ENCODE peak calls at places on chromosomes 1 and 21, in eight cellular contexts. One of them, this sample, is unnamed.

GRCh38 chr21:34640858-34641257 is 25.9 kb upstream of the RCAN1 start:
- DNase-seq in A549: peak
- DNase-seq in CD8-positive, alpha-beta memory T cell: no peak
- DNase-seq in Panc1: no peak
- DNase-seq in pancreas: no peak
- DNase-seq in adrenal gland: no peak
- DNase-seq in kidney epithelial cell: peak
- DNase-seq in upper lobe of right lung: no peak
- DNase-seq in this sample: no peak

GRCh38 chr21:14591882-14592281 is 45.8 kb upstream of the SAMSN1 start:
- DNase-seq in A549: no peak
- DNase-seq in CD8-positive, alpha-beta memory T cell: no peak
- DNase-seq in Panc1: no peak
- DNase-seq in pancreas: no peak
- DNase-seq in adrenal gland: peak
- DNase-seq in kidney epithelial cell: peak
- DNase-seq in upper lobe of right lung: no peak
- DNase-seq in this sample: peak

GRCh38 chr1:106249365-106249764 is 807.1 kb upstream of the PRMT6 start:
- DNase-seq in A549: no peak
- DNase-seq in CD8-positive, alpha-beta memory T cell: no peak
- DNase-seq in Panc1: no peak
- DNase-seq in pancreas: no peak
- DNase-seq in adrenal gland: no peak
- DNase-seq in kidney epithelial cell: no peak
- DNase-seq in upper lobe of right lung: no peak
- DNase-seq in this sample: no peak

GRCh38 chr1:13517193-13517812 is 3.5 kb upstream of the LRRC38 start:
- DNase-seq in A549: peak
- DNase-seq in CD8-positive, alpha-beta memory T cell: no peak
- DNase-seq in Panc1: no peak
- DNase-seq in pancreas: no peak
- DNase-seq in adrenal gland: no peak
- DNase-seq in kidney epithelial cell: no peak
- DNase-seq in upper lobe of right lung: no peak
- DNase-seq in this sample: no peak

GRCh38 chr1:8382051-8382505 is 64.2 kb downstream of the SLC45A1 start:
- DNase-seq in A549: no peak
- DNase-seq in CD8-positive, alpha-beta memory T cell: no peak
- DNase-seq in Panc1: no peak
- DNase-seq in pancreas: no peak
- DNase-seq in adrenal gland: no peak
- DNase-seq in kidney epithelial cell: peak
- DNase-seq in upper lobe of right lung: no peak
- DNase-seq in this sample: peak

GRCh38 chr1:171850951-171851350 is 9.7 kb downstream of the DNM3 start:
- DNase-seq in A549: peak
- DNase-seq in CD8-positive, alpha-beta memory T cell: no peak
- DNase-seq in Panc1: no peak
- DNase-seq in pancreas: no peak
- DNase-seq in adrenal gland: no peak
- DNase-seq in kidney epithelial cell: no peak
- DNase-seq in upper lobe of right lung: no peak
- DNase-seq in this sample: peak

GRCh38 chr1:210565316-210565715 is 236.6 kb downstream of the HHAT start:
- DNase-seq in A549: no peak
- DNase-seq in CD8-positive, alpha-beta memory T cell: no peak
- DNase-seq in Panc1: no peak
- DNase-seq in pancreas: no peak
- DNase-seq in adrenal gland: no peak
- DNase-seq in kidney epithelial cell: no peak
- DNase-seq in upper lobe of right lung: no peak
- DNase-seq in this sample: no peak

GRCh38 chr1:161763522-161764098 is 2.5 kb upstream of the ATF6 start:
- DNase-seq in A549: peak
- DNase-seq in CD8-positive, alpha-beta memory T cell: no peak
- DNase-seq in Panc1: peak
- DNase-seq in pancreas: no peak
- DNase-seq in adrenal gland: no peak
- DNase-seq in kidney epithelial cell: no peak
- DNase-seq in upper lobe of right lung: no peak
- DNase-seq in this sample: no peak

GRCh38 chr1:6991271-6991670 is 206.0 kb downstream of the CAMTA1 start:
- DNase-seq in A549: peak
- DNase-seq in CD8-positive, alpha-beta memory T cell: no peak
- DNase-seq in Panc1: peak
- DNase-seq in pancreas: no peak
- DNase-seq in adrenal gland: no peak
- DNase-seq in kidney epithelial cell: peak
- DNase-seq in upper lobe of right lung: no peak
- DNase-seq in this sample: peak

GRCh38 chr1:219503549-219503948 is 109.4 kb downstream of the ZC3H11B start:
- DNase-seq in A549: no peak
- DNase-seq in CD8-positive, alpha-beta memory T cell: no peak
- DNase-seq in Panc1: no peak
- DNase-seq in pancreas: no peak
- DNase-seq in adrenal gland: no peak
- DNase-seq in kidney epithelial cell: no peak
- DNase-seq in upper lobe of right lung: no peak
- DNase-seq in this sample: no peak

GRCh38 chr1:28200234-28200873 is 23.9 kb upstream of the PTAFR start:
- DNase-seq in A549: no peak
- DNase-seq in CD8-positive, alpha-beta memory T cell: no peak
- DNase-seq in Panc1: no peak
- DNase-seq in pancreas: no peak
- DNase-seq in adrenal gland: no peak
- DNase-seq in kidney epithelial cell: no peak
- DNase-seq in upper lobe of right lung: no peak
- DNase-seq in this sample: no peak
- H3K4me3 ChIP-seq in A549: no peak
- H3K4me3 ChIP-seq in CD8-positive, alpha-beta memory T cell: no peak
- H3K4me3 ChIP-seq in Panc1: no peak
- H3K4me3 ChIP-seq in pancreas: no peak
- H3K4me3 ChIP-seq in adrenal gland: no peak
- H3K4me3 ChIP-seq in kidney epithelial cell: no peak
- H3K4me3 ChIP-seq in upper lobe of right lung: no peak
- H3K4me3 ChIP-seq in this sample: no peak

GRCh38 chr1:86965012-86965826 is 50.8 kb downstream of the HS2ST1 start:
- DNase-seq in A549: peak
- DNase-seq in CD8-positive, alpha-beta memory T cell: no peak
- DNase-seq in Panc1: peak
- DNase-seq in pancreas: no peak
- DNase-seq in adrenal gland: peak
- DNase-seq in kidney epithelial cell: no peak
- DNase-seq in upper lobe of right lung: no peak
- DNase-seq in this sample: no peak
- H3K4me3 ChIP-seq in A549: no peak
- H3K4me3 ChIP-seq in CD8-positive, alpha-beta memory T cell: no peak
- H3K4me3 ChIP-seq in Panc1: no peak
- H3K4me3 ChIP-seq in pancreas: no peak
- H3K4me3 ChIP-seq in adrenal gland: no peak
- H3K4me3 ChIP-seq in kidney epithelial cell: no peak
- H3K4me3 ChIP-seq in upper lobe of right lung: no peak
- H3K4me3 ChIP-seq in this sample: no peak

DNA sequence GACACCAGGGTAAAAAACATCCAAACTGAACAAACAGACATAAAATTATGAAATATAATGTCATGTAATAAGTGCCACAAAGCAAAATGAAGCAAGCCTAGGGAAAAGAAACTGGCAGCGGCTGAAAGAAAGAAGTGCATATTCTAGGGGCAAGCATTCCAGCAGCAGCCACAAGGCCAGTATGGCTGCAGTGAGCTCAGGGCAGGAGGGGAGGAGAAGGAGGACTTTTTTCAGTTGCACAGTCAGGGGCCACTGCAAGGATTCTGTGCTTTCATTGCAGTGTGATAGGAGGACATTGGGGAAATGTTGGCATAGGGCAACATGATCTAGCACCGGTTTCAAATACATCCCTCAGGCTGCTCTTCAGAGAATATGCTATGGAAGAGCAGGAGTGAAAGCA is 263.8 kb downstream of the NEGR1 start:
- DNase-seq in A549: no peak
- DNase-seq in CD8-positive, alpha-beta memory T cell: no peak
- DNase-seq in Panc1: no peak
- DNase-seq in pancreas: no peak
- DNase-seq in adrenal gland: no peak
- DNase-seq in kidney epithelial cell: no peak
- DNase-seq in upper lobe of right lung: no peak
- DNase-seq in this sample: no peak
- H3K4me3 ChIP-seq in A549: no peak
- H3K4me3 ChIP-seq in CD8-positive, alpha-beta memory T cell: no peak
- H3K4me3 ChIP-seq in Panc1: no peak
- H3K4me3 ChIP-seq in pancreas: no peak
- H3K4me3 ChIP-seq in adrenal gland: no peak
- H3K4me3 ChIP-seq in kidney epithelial cell: no peak
- H3K4me3 ChIP-seq in upper lobe of right lung: no peak
- H3K4me3 ChIP-seq in this sample: no peak

GRCh38 chr1:151324390-151324930 is 2.8 kb downstream of the PI4KB start:
- DNase-seq in A549: no peak
- DNase-seq in CD8-positive, alpha-beta memory T cell: no peak
- DNase-seq in Panc1: no peak
- DNase-seq in pancreas: no peak
- DNase-seq in adrenal gland: no peak
- DNase-seq in kidney epithelial cell: no peak
- DNase-seq in upper lobe of right lung: no peak
- DNase-seq in this sample: no peak

GRCh38 chr1:151327223-151327902 is at the start of gene PI4KB:
- DNase-seq in A549: peak
- DNase-seq in CD8-positive, alpha-beta memory T cell: peak
- DNase-seq in Panc1: peak
- DNase-seq in pancreas: peak
- DNase-seq in adrenal gland: peak
- DNase-seq in kidney epithelial cell: peak
- DNase-seq in upper lobe of right lung: peak
- DNase-seq in this sample: peak

GRCh38 chr1:151326619-151327222 is 495 bp downstream of the PI4KB start:
- DNase-seq in A549: peak
- DNase-seq in CD8-positive, alpha-beta memory T cell: peak
- DNase-seq in Panc1: no peak
- DNase-seq in pancreas: no peak
- DNase-seq in adrenal gland: peak
- DNase-seq in kidney epithelial cell: no peak
- DNase-seq in upper lobe of right lung: peak
- DNase-seq in this sample: no peak

GRCh38 chr1:151325646-151326429 is 1.4 kb downstream of the PI4KB start:
- DNase-seq in A549: no peak
- DNase-seq in CD8-positive, alpha-beta memory T cell: no peak
- DNase-seq in Panc1: no peak
- DNase-seq in pancreas: no peak
- DNase-seq in adrenal gland: no peak
- DNase-seq in kidney epithelial cell: no peak
- DNase-seq in upper lobe of right lung: no peak
- DNase-seq in this sample: no peak

GRCh38 chr1:151325231-151325630 is 2.0 kb downstream of the PI4KB start:
- DNase-seq in A549: no peak
- DNase-seq in CD8-positive, alpha-beta memory T cell: no peak
- DNase-seq in Panc1: no peak
- DNase-seq in pancreas: no peak
- DNase-seq in adrenal gland: no peak
- DNase-seq in kidney epithelial cell: no peak
- DNase-seq in upper lobe of right lung: no peak
- DNase-seq in this sample: no peak
- H3K4me3 ChIP-seq in A549: no peak
- H3K4me3 ChIP-seq in CD8-positive, alpha-beta memory T cell: no peak
- H3K4me3 ChIP-seq in Panc1: no peak
- H3K4me3 ChIP-seq in pancreas: no peak
- H3K4me3 ChIP-seq in adrenal gland: no peak
- H3K4me3 ChIP-seq in kidney epithelial cell: no peak
- H3K4me3 ChIP-seq in upper lobe of right lung: no peak
- H3K4me3 ChIP-seq in this sample: no peak

DNA sequence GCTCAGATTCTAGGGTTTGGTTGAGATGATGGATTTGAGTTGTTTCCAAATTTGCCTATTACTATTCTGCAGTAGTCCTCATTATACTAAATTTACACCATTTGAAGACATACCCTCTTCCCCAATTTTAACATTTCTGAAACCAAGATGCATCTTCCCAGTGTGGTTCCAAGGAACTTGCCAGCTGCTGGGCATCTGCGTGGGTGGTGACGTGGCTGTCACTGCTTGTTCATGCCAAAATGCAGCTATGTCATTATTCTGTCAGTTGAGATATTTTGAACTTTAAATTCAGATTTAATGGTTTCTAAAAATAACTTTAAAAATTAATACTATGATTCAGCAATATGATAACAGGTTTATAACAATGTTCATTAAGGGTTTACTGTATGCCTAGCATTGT is 1.2 kb downstream of the ZFP69 start:
- DNase-seq in A549: no peak
- DNase-seq in CD8-positive, alpha-beta memory T cell: no peak
- DNase-seq in Panc1: no peak
- DNase-seq in pancreas: no peak
- DNase-seq in adrenal gland: no peak
- DNase-seq in kidney epithelial cell: no peak
- DNase-seq in upper lobe of right lung: no peak
- DNase-seq in this sample: no peak
- H3K4me3 ChIP-seq in A549: no peak
- H3K4me3 ChIP-seq in CD8-positive, alpha-beta memory T cell: peak
- H3K4me3 ChIP-seq in Panc1: peak
- H3K4me3 ChIP-seq in pancreas: peak
- H3K4me3 ChIP-seq in adrenal gland: peak
- H3K4me3 ChIP-seq in kidney epithelial cell: no peak
- H3K4me3 ChIP-seq in upper lobe of right lung: peak
- H3K4me3 ChIP-seq in this sample: peak

GRCh38 chr1:72986591-72987290 is 704.4 kb upstream of the NEGR1 start:
- DNase-seq in A549: no peak
- DNase-seq in CD8-positive, alpha-beta memory T cell: no peak
- DNase-seq in Panc1: no peak
- DNase-seq in pancreas: no peak
- DNase-seq in adrenal gland: no peak
- DNase-seq in kidney epithelial cell: no peak
- DNase-seq in upper lobe of right lung: no peak
- DNase-seq in this sample: no peak
- H3K4me3 ChIP-seq in A549: no peak
- H3K4me3 ChIP-seq in CD8-positive, alpha-beta memory T cell: no peak
- H3K4me3 ChIP-seq in Panc1: no peak
- H3K4me3 ChIP-seq in pancreas: no peak
- H3K4me3 ChIP-seq in adrenal gland: no peak
- H3K4me3 ChIP-seq in kidney epithelial cell: no peak
- H3K4me3 ChIP-seq in upper lobe of right lung: no peak
- H3K4me3 ChIP-seq in this sample: no peak

GRCh38 chr1:197620660-197621273 is 154.5 kb downstream of the DENND1B start:
- DNase-seq in A549: peak
- DNase-seq in CD8-positive, alpha-beta memory T cell: no peak
- DNase-seq in Panc1: no peak
- DNase-seq in pancreas: no peak
- DNase-seq in adrenal gland: no peak
- DNase-seq in kidney epithelial cell: no peak
- DNase-seq in upper lobe of right lung: no peak
- DNase-seq in this sample: no peak
- H3K4me3 ChIP-seq in A549: no peak
- H3K4me3 ChIP-seq in CD8-positive, alpha-beta memory T cell: no peak
- H3K4me3 ChIP-seq in Panc1: no peak
- H3K4me3 ChIP-seq in pancreas: no peak
- H3K4me3 ChIP-seq in adrenal gland: no peak
- H3K4me3 ChIP-seq in kidney epithelial cell: no peak
- H3K4me3 ChIP-seq in upper lobe of right lung: no peak
- H3K4me3 ChIP-seq in this sample: no peak

GRCh38 chr21:42146251-42146805 is 72.6 kb upstream of the ABCG1 start:
- DNase-seq in A549: no peak
- DNase-seq in CD8-positive, alpha-beta memory T cell: no peak
- DNase-seq in Panc1: no peak
- DNase-seq in pancreas: no peak
- DNase-seq in adrenal gland: no peak
- DNase-seq in kidney epithelial cell: no peak
- DNase-seq in upper lobe of right lung: peak
- DNase-seq in this sample: no peak
- H3K4me3 ChIP-seq in A549: no peak
- H3K4me3 ChIP-seq in CD8-positive, alpha-beta memory T cell: no peak
- H3K4me3 ChIP-seq in Panc1: no peak
- H3K4me3 ChIP-seq in pancreas: no peak
- H3K4me3 ChIP-seq in adrenal gland: no peak
- H3K4me3 ChIP-seq in kidney epithelial cell: no peak
- H3K4me3 ChIP-seq in upper lobe of right lung: no peak
- H3K4me3 ChIP-seq in this sample: no peak

This sample was measured in epithelial cell of proximal tubule.